ENCODE peak calls at places on chromosome 4, in five cellular contexts. S is PC-3, O is SK-N-SH, X is neural progenitor cell, U is MM.1S. Y is an unnamed sample.

GRCh38 chr4:86942185-86942666 is 7.4 kb downstream of the AFF1 start:
- DNase-seq in S (peak; percentile 54), O (no peak), X (no peak), U (no peak), Y (no peak)

GRCh38 chr4:112523764-112524505 is 8.0 kb upstream of the NEUROG2 start:
- DNase-seq in S (peak; percentile 71), O (peak; percentile 36), X (peak; percentile 95), U (peak; percentile 94), Y (peak; percentile 73)

GRCh38 chr4:134201216-134202098 is at the start of gene PABPC4L:
- DNase-seq in S (peak; percentile 72), O (no peak), X (peak; percentile 54), U (no peak), Y (no peak)

GRCh38 chr4:142088906-142089305 is 452.5 kb downstream of the IL15 start:
- DNase-seq in S (no peak), O (no peak), X (no peak), U (no peak), Y (no peak)

GRCh38 chr4:53497446-53498069 is 93.7 kb downstream of the LNX1 start:
- DNase-seq in S (no peak), O (no peak), X (peak; percentile 47), U (no peak), Y (no peak)

GRCh38 chr4:138439143-138439581 is 197.0 kb upstream of the SLC7A11 start:
- DNase-seq in S (peak; percentile 30), O (no peak), X (no peak), U (no peak), Y (no peak)

GRCh38 chr4:158159718-158160094 is 13.1 kb downstream of the GASK1B start:
- DNase-seq in S (no peak), O (no peak), X (no peak), U (no peak), Y (no peak)

GRCh38 chr4:105399535-105400161 is 74.2 kb downstream of the PPA2 start:
- DNase-seq in S (peak; percentile 78), O (no peak), X (no peak), U (no peak), Y (peak; percentile 26)

GRCh38 chr4:152460488-152460887 is 75.4 kb downstream of the FBXW7 start:
- DNase-seq in S (peak; percentile 41), O (no peak), X (no peak), U (peak; percentile 64), Y (no peak)

GRCh38 chr4:118740869-118741268 is 55.7 kb downstream of the METTL14 start:
- DNase-seq in S (peak; percentile 36), O (peak; percentile 10), X (peak; percentile 42), U (peak; percentile 33), Y (peak; percentile 4)

DNA sequence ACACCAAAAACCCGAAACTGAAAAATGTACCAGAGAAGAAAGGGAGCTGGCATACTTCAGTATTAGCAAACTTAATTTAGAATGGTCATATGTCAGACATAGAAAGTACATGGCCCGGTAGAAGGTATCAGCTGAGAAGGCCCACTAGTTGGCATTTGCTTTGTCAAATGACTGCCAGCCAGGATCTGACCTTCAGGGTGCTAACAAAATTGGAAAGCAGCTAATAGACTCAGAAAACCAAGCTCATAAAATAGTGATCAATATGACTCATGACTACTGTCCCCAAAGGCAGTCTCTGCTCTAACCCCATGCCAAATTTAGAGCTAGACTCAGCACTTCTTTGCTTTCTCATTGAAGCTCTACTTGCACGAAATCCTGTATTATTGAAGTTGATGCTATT is 342.7 kb downstream of the PDGFC start:
- DNase-seq in S (no peak), O (no peak), X (no peak), U (peak; percentile 49), Y (no peak)
- H3K9ac ChIP-seq in S (no peak overlapping the region), O (no peak overlapping the region), X (no peak overlapping the region), U (no peak overlapping the region), Y (no peak overlapping the region)

GRCh38 chr4:65190780-65191179 is 479.5 kb downstream of the EPHA5 start:
- DNase-seq in S (peak; percentile 92), O (no peak), X (no peak), U (no peak), Y (no peak)

GRCh38 chr4:65193985-65194384 is 476.3 kb downstream of the EPHA5 start:
- DNase-seq in S (no peak), O (no peak), X (no peak), U (no peak), Y (no peak)

GRCh38 chr4:65195002-65195401 is 475.3 kb downstream of the EPHA5 start:
- DNase-seq in S (no peak), O (no peak), X (no peak), U (no peak), Y (no peak)

DNA sequence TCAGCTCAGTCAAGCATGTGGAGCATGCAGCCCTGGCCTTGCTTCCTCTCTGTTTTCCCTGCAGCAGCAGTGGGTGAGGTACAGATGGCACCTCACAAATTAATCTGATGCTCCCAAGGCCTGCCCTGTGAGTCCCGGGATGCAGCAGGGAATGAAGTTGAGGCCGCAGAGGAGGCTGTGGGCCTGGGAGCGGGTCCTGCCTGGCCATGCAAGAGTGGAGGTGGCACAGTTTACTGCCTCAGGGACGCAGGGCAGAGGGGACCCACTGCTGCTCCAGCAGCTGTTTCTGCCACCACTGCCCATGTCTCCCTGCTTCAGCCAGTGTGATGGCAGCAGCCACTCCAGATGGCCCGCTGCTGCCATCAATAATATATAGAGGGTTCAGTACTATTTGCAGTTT is 474.6 kb downstream of the EPHA5 start:
- DNase-seq in S (no peak), O (no peak), X (no peak), U (no peak), Y (no peak)
- TF ChIP-seq EZH2phosphoT487 in S (no peak), O (no peak), X (no peak), U (no peak), Y (no peak)

DNA sequence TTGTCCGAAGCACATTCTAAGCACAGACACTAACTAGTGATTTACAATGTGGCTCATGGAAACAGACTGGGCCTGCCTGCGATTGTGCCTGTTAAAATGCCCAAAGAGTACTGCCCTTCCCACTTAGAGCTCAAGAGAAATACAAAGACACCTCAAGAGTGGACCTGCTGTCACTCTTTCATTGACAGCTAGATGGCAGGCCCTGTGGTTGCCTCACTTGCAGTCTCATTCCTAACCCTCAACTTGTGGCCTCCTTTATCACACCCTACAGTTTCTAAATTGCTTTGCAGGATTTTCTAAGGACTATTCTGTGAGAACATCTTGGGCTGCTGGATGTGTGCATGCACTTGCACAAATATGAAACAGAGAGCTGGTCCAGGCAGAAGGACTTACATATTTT is 331.0 kb upstream of the EMCN start:
- DNase-seq in S (peak; percentile 9), O (no peak), X (peak; percentile 51), U (no peak), Y (peak; percentile 38)
- TF ChIP-seq CTCF in S (peak; percentile 38), O (no peak), X (peak; percentile 49), U (peak; percentile 28), Y (peak; percentile 47)

GRCh38 chr4:183101956-183102480 is 3.0 kb downstream of the WWC2 start:
- DNase-seq in S (no peak), O (no peak), X (no peak), U (no peak), Y (no peak)

GRCh38 chr4:183099537-183100297 is 660 bp downstream of the WWC2 start:
- DNase-seq in S (peak; percentile 31), O (no peak), X (peak; percentile 83), U (peak; percentile 16), Y (no peak)

GRCh38 chr4:183098723-183099536 is at the start of gene WWC2:
- DNase-seq in S (peak; percentile 89), O (peak; percentile 92), X (peak; percentile 99), U (peak; percentile 88), Y (peak; percentile 80)

GRCh38 chr4:183100298-183100599 is 1.2 kb downstream of the WWC2 start:
- DNase-seq in S (no peak), O (no peak), X (no peak), U (no peak), Y (no peak)

DNA sequence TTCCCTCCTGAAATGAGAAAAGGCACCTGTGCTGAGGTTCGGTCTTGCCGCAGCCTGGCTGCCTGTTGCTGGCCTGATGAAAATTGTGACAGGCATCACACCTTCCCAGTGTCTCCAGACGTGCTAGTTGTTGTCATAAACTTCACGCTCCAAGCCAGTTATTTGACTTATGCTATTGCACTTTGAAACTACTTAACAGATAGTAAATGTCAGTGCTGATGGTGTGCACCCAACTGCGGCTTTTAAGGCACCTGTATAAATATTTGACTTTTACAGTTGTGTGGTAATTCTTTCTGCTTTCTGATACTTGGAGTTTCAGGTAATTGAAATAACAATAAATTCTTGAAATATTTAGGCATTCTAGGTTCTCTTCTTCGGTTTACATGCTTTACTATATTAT is 1.8 kb downstream of the WWC2 start:
- DNase-seq in S (peak; percentile 16), O (no peak), X (peak; percentile 28), U (no peak), Y (no peak)
- H3K9ac ChIP-seq in S (peak overlapping the region; percentile 72), O (peak overlapping the region; percentile 98), X (no peak overlapping the region), U (no peak overlapping the region), Y (no peak overlapping the region)

DNA sequence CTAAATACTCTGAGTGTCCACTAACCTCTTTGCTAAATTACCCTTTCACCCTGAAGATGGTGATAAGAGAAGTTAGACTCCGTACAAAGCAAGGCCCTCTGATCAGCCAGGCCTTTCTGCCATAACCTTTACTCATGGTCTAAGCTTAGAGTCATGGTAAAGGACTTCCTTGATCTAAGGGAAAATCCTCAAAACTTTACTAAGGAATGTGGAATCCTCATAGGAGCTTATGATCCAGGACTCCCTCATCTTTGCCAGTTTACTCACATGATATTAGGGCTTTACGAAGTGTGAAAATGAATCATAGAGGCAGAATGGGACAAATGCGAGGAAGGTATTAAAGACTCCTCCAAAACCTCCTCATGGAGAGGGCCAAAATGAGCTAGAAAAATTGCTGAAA is 7.9 kb upstream of the FAM13A start:
- DNase-seq in S (no peak), O (no peak), X (no peak), U (no peak), Y (no peak)
- TF ChIP-seq EZH2phosphoT487 in S (no peak), O (no peak), X (no peak), U (no peak), Y (no peak)

GRCh38 chr4:54941994-54942552 is 183.3 kb downstream of the KDR start:
- DNase-seq in S (no peak), O (no peak), X (peak; percentile 33), U (no peak), Y (no peak)

GRCh38 chr4:54942735-54943134 is 182.7 kb downstream of the KDR start:
- DNase-seq in S (no peak), O (no peak), X (no peak), U (no peak), Y (no peak)

GRCh38 chr4:54940996-54941395 is 184.4 kb downstream of the KDR start:
- DNase-seq in S (no peak), O (no peak), X (no peak), U (no peak), Y (no peak)

GRCh38 chr4:54945838-54946237 is 179.6 kb downstream of the KDR start:
- DNase-seq in S (peak; percentile 34), O (no peak), X (no peak), U (no peak), Y (no peak)
- TF ChIP-seq CTCF in S (peak; percentile 46), O (no peak), X (no peak), U (no peak), Y (no peak)

DNA sequence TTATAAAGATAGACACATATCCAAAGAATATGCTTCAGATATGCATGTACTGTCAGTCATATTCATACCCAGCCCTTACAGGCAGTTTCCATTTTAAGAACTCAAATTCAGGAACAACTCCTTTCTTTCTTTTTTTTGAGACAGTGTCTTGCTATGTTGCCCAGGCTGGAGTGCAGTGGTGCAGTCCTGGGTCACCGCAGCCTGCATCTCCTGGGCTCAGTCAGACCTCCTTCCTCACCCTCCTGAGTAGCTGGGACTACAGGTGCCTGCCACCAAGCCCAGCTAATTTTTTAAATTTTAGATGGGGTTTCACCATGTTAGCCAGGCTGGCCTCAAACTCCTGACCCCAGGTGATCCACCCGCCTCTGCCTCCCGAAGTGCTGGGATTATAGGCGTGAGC is 34.5 kb downstream of the SNX25 start:
- DNase-seq in S (no peak), O (no peak), X (no peak), U (no peak), Y (no peak)
- H3K9ac ChIP-seq in S (no peak overlapping the region), O (no peak overlapping the region), X (no peak overlapping the region), U (no peak overlapping the region), Y (no peak overlapping the region)

GRCh38 chr4:135353008-135353407 is 1151.4 kb upstream of the PABPC4L start:
- DNase-seq in S (no peak), O (no peak), X (no peak), U (no peak), Y (no peak)
- TF ChIP-seq EZH2phosphoT487 in S (no peak), O (no peak), X (no peak), U (no peak), Y (no peak)